ENCODE peak calls at places on chromosomes 6 and 20, in four cellular contexts. E, Y, D and X are unnamed samples.

GRCh38 chr6:158285321-158285960 is 26.8 kb upstream of the TULP4 start:
- DNase-seq in E (no peak), Y (no peak), D (no peak), X (no peak)

GRCh38 chr6:83978324-83978734 is 55.2 kb upstream of the MRAP2 start:
- DNase-seq in E (no peak), Y (no peak), D (no peak), X (no peak)

GRCh38 chr6:31419842-31420241 is 16.4 kb downstream of the MICA start:
- DNase-seq in E (no peak), Y (no peak), D (no peak), X (no peak)

GRCh38 chr6:91029211-91029610 is 442.3 kb upstream of the MAP3K7 start:
- DNase-seq in E (no peak), Y (no peak), D (no peak), X (no peak)

GRCh38 chr6:149043476-149044130 is 273.9 kb upstream of the TAB2 start:
- DNase-seq in E (no peak), Y (peak; percentile 36), D (peak; percentile 77), X (peak; percentile 66)

GRCh38 chr6:158198461-158198860 is 30.3 kb downstream of the GTF2H5 start:
- DNase-seq in E (no peak), Y (no peak), D (no peak), X (no peak)

GRCh38 chr6:28531479-28532128 is 5.9 kb downstream of the GPX5 start:
- DNase-seq in E (no peak), Y (peak; percentile 18), D (peak; percentile 58), X (peak; percentile 24)

GRCh38 chr20:440636-441035 is 21.7 kb downstream of the TBC1D20 start:
- DNase-seq in E (no peak), Y (no peak), D (no peak), X (no peak)

GRCh38 chr6:35694462-35694861 is 5.7 kb upstream of the FKBP5 start:
- DNase-seq in E (no peak), Y (no peak), D (peak; percentile 60), X (peak; percentile 21)

GRCh38 chr20:60694763-60695162 is 557.3 kb upstream of the CDH4 start:
- DNase-seq in E (no peak), Y (no peak), D (no peak), X (no peak)

GRCh38 chr6:96520039-96520850 is 1.4 kb upstream of the UFL1 start:
- DNase-seq in E (no peak), Y (no peak), D (no peak), X (no peak)

GRCh38 chr6:54646551-54647300 is 199.8 kb upstream of the FAM83B start:
- DNase-seq in E (no peak), Y (no peak), D (no peak), X (no peak)

GRCh38 chr6:11007715-11008608 is 36.1 kb downstream of the ELOVL2 start:
- DNase-seq in E (no peak), Y (peak; percentile 71), D (no peak), X (peak; percentile 53)

GRCh38 chr6:138287144-138287955 is 69.1 kb upstream of the PBOV1 start:
- DNase-seq in E (no peak), Y (peak; percentile 58), D (peak; percentile 49), X (no peak)

GRCh38 chr20:51156041-51156795 is 133.3 kb upstream of the KCNG1 start:
- DNase-seq in E (no peak), Y (no peak), D (no peak), X (no peak)

GRCh38 chr20:6122111-6122872 is 538 bp downstream of the FERMT1 start:
- DNase-seq in E (no peak), Y (peak; percentile 32), D (no peak), X (peak; percentile 44)

GRCh38 chr20:6123650-6124014 is 802 bp upstream of the FERMT1 start:
- DNase-seq in E (no peak), Y (peak; percentile 85), D (no peak), X (no peak)

GRCh38 chr20:6121504-6121903 is 1.3 kb downstream of the FERMT1 start:
- DNase-seq in E (no peak), Y (no peak), D (no peak), X (no peak)

GRCh38 chr20:6122873-6123649 is at the start of gene FERMT1:
- DNase-seq in E (no peak), Y (peak; percentile 84), D (no peak), X (peak; percentile 85)

DNA sequence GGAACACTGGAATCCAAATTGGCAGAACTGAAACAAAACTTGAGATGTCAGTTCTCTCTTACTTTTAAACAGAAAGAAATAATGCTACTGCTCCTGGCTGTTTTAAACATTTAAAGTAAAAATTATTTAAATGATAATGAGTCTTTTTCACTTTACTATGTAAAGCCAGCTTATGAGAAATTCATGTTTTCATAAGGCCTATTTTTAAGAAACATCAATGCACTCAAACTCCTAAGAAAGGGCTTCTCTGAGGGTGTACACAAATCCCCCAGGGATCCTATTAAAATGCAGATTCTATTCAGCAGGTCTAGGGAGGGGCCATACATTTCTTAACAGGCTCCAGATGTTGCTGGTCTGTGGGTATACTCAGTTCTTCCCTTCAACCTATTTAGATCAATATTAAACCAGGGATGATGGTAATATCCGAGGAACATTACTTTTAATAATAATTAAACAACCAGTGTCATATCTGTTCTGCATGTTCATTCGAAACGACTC is 2.3 kb downstream of the FERMT1 start:
- DNase-seq in E (no peak), Y (no peak), D (no peak), X (no peak)
- TF ChIP-seq CHD4 in E (no peak), Y (no peak), D (no peak), X (no peak)

GRCh38 chr6:33172307-33173227 is 19.7 kb downstream of the COL11A2 start:
- DNase-seq in E (no peak), Y (peak; percentile 53), D (peak; percentile 71), X (peak; percentile 69)
- TF ChIP-seq CEBPB in E (no peak), Y (no peak), D (no peak), X (no peak)

GRCh38 chr6:170082531-170083187 is 208.2 kb downstream of the DLL1 start:
- DNase-seq in E (no peak), Y (no peak), D (no peak), X (no peak)

GRCh38 chr6:170080828-170081368 is 210.0 kb downstream of the DLL1 start:
- DNase-seq in E (no peak), Y (no peak), D (no peak), X (no peak)

GRCh38 chr6:170082067-170082466 is 208.8 kb downstream of the DLL1 start:
- DNase-seq in E (no peak), Y (no peak), D (no peak), X (no peak)

GRCh38 chr6:170081556-170081955 is 209.3 kb downstream of the DLL1 start:
- DNase-seq in E (no peak), Y (no peak), D (no peak), X (no peak)

DNA sequence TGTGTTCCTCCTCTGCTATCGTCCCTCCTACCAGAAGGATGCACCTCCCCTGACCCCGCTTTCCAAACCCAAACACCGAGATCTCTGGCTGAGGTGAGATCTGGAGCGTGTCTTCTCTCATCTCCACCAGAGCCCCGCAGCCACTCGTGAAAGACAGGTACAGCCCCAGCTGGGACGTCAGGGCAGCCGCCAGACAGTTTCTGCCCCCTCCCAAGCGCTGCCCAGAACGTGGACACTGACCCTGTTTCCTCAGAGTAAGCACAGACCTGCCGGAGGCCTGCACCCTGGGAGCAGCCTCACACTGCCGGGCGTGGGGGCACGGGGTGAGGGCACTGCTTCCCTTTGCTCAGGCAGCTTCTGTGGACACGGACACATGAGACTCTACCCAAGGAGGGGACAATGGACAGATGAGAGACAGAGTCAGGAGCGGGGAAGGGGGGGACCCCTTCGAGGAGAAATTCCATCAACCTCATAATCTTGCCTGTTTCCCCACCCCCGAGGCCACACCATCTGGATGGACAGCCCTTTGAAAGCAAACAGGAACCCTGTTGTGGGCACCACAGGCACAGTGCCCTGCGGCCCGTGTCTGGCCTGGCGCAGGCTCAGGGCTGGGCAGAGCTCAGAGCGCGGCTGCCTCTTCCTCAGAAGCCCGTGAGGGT is 210.6 kb downstream of the DLL1 start:
- DNase-seq in E (no peak), Y (no peak), D (no peak), X (no peak)
- TF ChIP-seq CHD4 in E (no peak), Y (no peak), D (no peak), X (no peak)

GRCh38 chr6:100468966-100469859 is 4.5 kb upstream of the SIM1 start:
- DNase-seq in E (no peak), Y (no peak), D (no peak), X (no peak)

GRCh38 chr6:100470721-100471120 is 6.0 kb upstream of the SIM1 start:
- DNase-seq in E (no peak), Y (no peak), D (no peak), X (no peak)

GRCh38 chr6:100473182-100473581 is 8.5 kb upstream of the SIM1 start:
- DNase-seq in E (no peak), Y (no peak), D (no peak), X (no peak)

GRCh38 chr6:100475554-100476325 is 11.0 kb upstream of the SIM1 start:
- DNase-seq in E (peak; percentile 47), Y (no peak), D (no peak), X (peak; percentile 7)

DNA sequence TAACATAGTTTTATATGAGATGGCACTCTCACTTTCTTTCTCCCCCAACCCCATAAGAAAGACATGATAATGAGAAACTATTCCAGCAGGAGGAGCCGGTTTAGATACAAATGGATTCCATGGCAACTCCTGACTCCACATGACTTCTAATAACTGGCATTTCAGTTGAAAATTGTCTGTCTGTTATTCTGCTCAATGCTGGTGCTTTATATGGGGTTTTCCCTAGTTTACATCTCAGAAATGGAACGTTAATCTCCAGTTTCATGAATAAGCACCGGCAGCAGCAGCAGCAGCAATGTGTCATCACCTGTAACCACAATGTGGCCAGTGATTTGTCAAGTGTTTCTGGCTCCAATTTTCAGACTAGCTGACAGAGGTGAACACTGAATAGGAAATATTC is 8.0 kb upstream of the SIM1 start:
- DNase-seq in E (peak; percentile 42), Y (no peak), D (no peak), X (no peak)
- TF ChIP-seq CEBPB in E (no peak), Y (no peak), D (no peak), X (no peak)

GRCh38 chr6:41561386-41561785 is 15.2 kb downstream of the FOXP4 start:
- DNase-seq in E (no peak), Y (no peak), D (no peak), X (no peak)
- TF ChIP-seq CHD4 in E (no peak), Y (no peak), D (no peak), X (no peak)

GRCh38 chr6:20693466-20694063 is 159.3 kb downstream of the CDKAL1 start:
- DNase-seq in E (no peak), Y (no peak), D (no peak), X (no peak)
- TF ChIP-seq CEBPB in E (no peak), Y (no peak), D (peak; percentile 11), X (no peak)

GRCh38 chr6:153727910-153728309 is 311.1 kb upstream of the OPRM1 start:
- DNase-seq in E (no peak), Y (no peak), D (no peak), X (no peak)

GRCh38 chr6:153729189-153729588 is 309.9 kb upstream of the OPRM1 start:
- DNase-seq in E (no peak), Y (peak; percentile 3), D (no peak), X (no peak)
- TF ChIP-seq CHD4 in E (no peak), Y (no peak), D (no peak), X (no peak)

GRCh38 chr20:35598899-35599775 is 16.5 kb upstream of the SPAG4 start:
- DNase-seq in E (no peak), Y (no peak), D (peak; percentile 5), X (no peak)
- TF ChIP-seq CEBPB in E (no peak), Y (no peak), D (no peak), X (no peak)